ENCODE peak calls at places on chromosomes 7 and 10, in six cellular contexts. B is GM12878, A is A549, D is endothelial cell of umbilical vein, L is K562, Z is HepG2. Y is an unnamed sample.

GRCh38 chr7:137508437-137509175 is 165.1 kb upstream of the PTN start:
- DNase-seq in B (no peak), A (no peak), D (peak; percentile 77), L (no peak), Z (no peak), Y (no peak)

GRCh38 chr7:4944939-4945338 is 14.0 kb downstream of the MMD2 start:
- DNase-seq in B (no peak), A (no peak), D (no peak), L (no peak), Z (no peak), Y (no peak)

GRCh38 chr7:19558527-19558926 is 150.3 kb downstream of the POLR1F start:
- DNase-seq in B (no peak), A (no peak), D (no peak), L (no peak), Z (no peak), Y (no peak)

GRCh38 chr7:74027683-74028320 is at the start of gene ELN:
- DNase-seq in B (no peak), A (no peak), D (peak; percentile 27), L (no peak), Z (no peak), Y (peak; percentile 48)

GRCh38 chr10:96370575-96371157 is 11.9 kb upstream of the OPALIN start:
- DNase-seq in B (no peak), A (peak; percentile 62), D (peak; percentile 61), L (peak; percentile 60), Z (peak; percentile 24), Y (peak; percentile 69)

GRCh38 chr7:25037325-25037724 is 57.3 kb upstream of the OSBPL3 start:
- DNase-seq in B (no peak), A (peak; percentile 27), D (no peak), L (no peak), Z (no peak), Y (peak; percentile 17)

GRCh38 chr10:5609952-5610616 is 56.3 kb downstream of the ASB13 start:
- DNase-seq in B (no peak), A (peak; percentile 81), D (no peak), L (peak; percentile 48), Z (no peak), Y (no peak)

GRCh38 chr7:119197872-119198527 is 973.5 kb downstream of the ANKRD7 start:
- DNase-seq in B (peak; percentile 0), A (peak; percentile 66), D (peak; percentile 12), L (no peak), Z (peak; percentile 41), Y (peak; percentile 77)

GRCh38 chr10:104293781-104294321 is 24.9 kb downstream of the GSTO2 start:
- DNase-seq in B (no peak), A (no peak), D (no peak), L (no peak), Z (no peak), Y (no peak)

GRCh38 chr10:17588420-17588819 is 28.8 kb downstream of the HACD1 start:
- DNase-seq in B (no peak), A (no peak), D (no peak), L (no peak), Z (no peak), Y (no peak)

GRCh38 chr7:78018541-78019456 is 220.2 kb downstream of the PHTF2 start:
- DNase-seq in B (no peak), A (peak; percentile 27), D (peak; percentile 33), L (no peak), Z (no peak), Y (peak; percentile 53)

GRCh38 chr7:15686209-15686956 is at the start of gene MEOX2:
- DNase-seq in B (no peak), A (peak; percentile 10), D (peak; percentile 87), L (no peak), Z (no peak), Y (no peak)

GRCh38 chr10:18668026-18668425 is 8.8 kb downstream of the ARL5B start:
- DNase-seq in B (no peak), A (no peak), D (no peak), L (no peak), Z (no peak), Y (no peak)

GRCh38 chr10:114346176-114347031 is 57.9 kb downstream of the AFAP1L2 start:
- DNase-seq in B (no peak), A (no peak), D (no peak), L (no peak), Z (no peak), Y (peak; percentile 81)

GRCh38 chr10:36676321-36677169 is 448.9 kb upstream of the ANKRD30A start:
- DNase-seq in B (no peak), A (no peak), D (no peak), L (no peak), Z (no peak), Y (no peak)

GRCh38 chr7:68176974-68177373 is 1180.3 kb downstream of the TYW1 start:
- DNase-seq in B (no peak), A (peak; percentile 84), D (no peak), L (peak; percentile 74), Z (peak; percentile 65), Y (peak; percentile 78)

GRCh38 chr10:86079088-86079487 is 287.5 kb downstream of the GRID1 start:
- DNase-seq in B (no peak), A (no peak), D (no peak), L (peak; percentile 63), Z (no peak), Y (no peak)

GRCh38 chr7:7190142-7190541 is 7.8 kb downstream of the C1GALT1 start:
- DNase-seq in B (no peak), A (peak; percentile 18), D (no peak), L (peak; percentile 31), Z (no peak), Y (peak; percentile 18)

GRCh38 chr10:72483452-72483851 is 128.7 kb upstream of the DNAJB12 start:
- DNase-seq in B (no peak), A (no peak), D (no peak), L (no peak), Z (no peak), Y (peak; percentile 98)

GRCh38 chr10:68601490-68602265 is 41.5 kb downstream of the TET1 start:
- DNase-seq in B (peak; percentile 8), A (no peak), D (no peak), L (no peak), Z (no peak), Y (no peak)

GRCh38 chr10:12566161-12567115 is 217.1 kb downstream of the CAMK1D start:
- DNase-seq in B (no peak), A (no peak), D (no peak), L (no peak), Z (no peak), Y (no peak)

GRCh38 chr10:77667426-77668324 is 30.1 kb upstream of the KCNMA1 start:
- DNase-seq in B (peak; percentile 77), A (no peak), D (no peak), L (no peak), Z (no peak), Y (no peak)

GRCh38 chr7:147711429-147711828 is 879.1 kb upstream of the C7orf33 start:
- DNase-seq in B (no peak), A (no peak), D (no peak), L (no peak), Z (no peak), Y (no peak)
- TF ChIP-seq MYC in B (no peak), A (no peak), D (no peak), L (no peak), Z (no peak), Y (no peak)

GRCh38 chr7:47647213-47647985 is 65.5 kb upstream of the TNS3 start:
- DNase-seq in B (no peak), A (no peak), D (no peak), L (no peak), Z (no peak), Y (no peak)
- TF ChIP-seq MAX in B (no peak), A (no peak), D (no peak), L (no peak), Z (peak; percentile 48), Y (no peak)

GRCh38 chr10:63717089-63717715 is 196.0 kb downstream of the REEP3 start:
- DNase-seq in B (no peak), A (no peak), D (no peak), L (no peak), Z (no peak), Y (no peak)

GRCh38 chr10:63718453-63718852 is 197.3 kb downstream of the REEP3 start:
- DNase-seq in B (no peak), A (no peak), D (no peak), L (no peak), Z (no peak), Y (no peak)

GRCh38 chr10:63716174-63716573 is 195.0 kb downstream of the REEP3 start:
- DNase-seq in B (no peak), A (no peak), D (no peak), L (no peak), Z (no peak), Y (peak; percentile 38)

GRCh38 chr10:63719174-63719856 is 198.1 kb downstream of the REEP3 start:
- DNase-seq in B (no peak), A (no peak), D (no peak), L (no peak), Z (peak; percentile 27), Y (no peak)

GRCh38 chr10:63718006-63718405 is 196.8 kb downstream of the REEP3 start:
- DNase-seq in B (no peak), A (no peak), D (no peak), L (no peak), Z (no peak), Y (no peak)
- TF ChIP-seq MYC in B (no peak), A (no peak), D (no peak), L (no peak), Z (no peak), Y (no peak)

GRCh38 chr7:142866361-142867096 is 11.7 kb downstream of the EPHB6 start:
- DNase-seq in B (no peak), A (peak; percentile 32), D (peak; percentile 29), L (peak; percentile 78), Z (peak; percentile 13), Y (no peak)
- TF ChIP-seq MAX in B (no peak), A (no peak), D (no peak), L (no peak), Z (no peak), Y (no peak)

DNA sequence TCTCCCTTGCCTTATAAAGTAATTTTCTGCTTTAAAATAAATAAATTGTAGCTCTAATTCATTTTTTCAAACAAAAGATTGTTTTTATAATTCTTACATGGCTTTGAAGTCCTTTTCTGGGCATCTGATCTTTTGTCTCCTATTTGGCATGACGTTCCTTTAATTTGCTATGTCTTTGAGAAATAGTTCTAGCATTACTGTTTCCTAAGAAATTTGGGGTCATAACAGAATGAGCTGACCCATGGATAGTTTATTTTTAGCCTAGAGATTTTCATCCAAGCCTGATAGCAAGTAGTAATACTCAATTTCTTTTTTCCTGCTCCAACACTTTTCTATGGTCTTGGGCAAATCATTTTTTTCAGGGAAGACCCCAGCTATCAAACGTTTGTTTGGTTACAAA is 31.4 kb downstream of the CCDC71L start:
- DNase-seq in B (no peak), A (no peak), D (peak; percentile 39), L (no peak), Z (no peak), Y (no peak)
- TF ChIP-seq MYC in B (no peak), A (no peak), D (no peak), L (no peak), Z (no peak), Y (no peak)

GRCh38 chr10:116287906-116288501 is 15.0 kb upstream of the GFRA1 start:
- DNase-seq in B (no peak), A (peak; percentile 50), D (peak; percentile 51), L (no peak), Z (peak; percentile 18), Y (peak; percentile 56)
- TF ChIP-seq MAX in B (no peak), A (no peak), D (no peak), L (no peak), Z (no peak), Y (no peak)

Y was measured in NB4.